ENCODE peak calls at places on chromosomes 16 and 17, in seven cellular contexts. H is H54, M is NCI-H1436, G is heart right ventricle, V is NCI-H2171, F is choroid plexus epithelial cell, Q is germinal center. P is an unnamed sample.
A peak's percentile ranks its signal among the peaks of the same experiment; 100 is the strongest.

GRCh38 chr16:51497541-51498211 is 346.6 kb upstream of the SALL1 start:
- DNase-seq in H (no peak), M (no peak), G (no peak), V (no peak), F (no peak), Q (no peak), P (no peak)

GRCh38 chr16:80573700-80574120 is 32.9 kb downstream of the DYNLRB2 start:
- DNase-seq in H (no peak), M (no peak), G (no peak), V (peak; percentile 25), F (no peak), Q (no peak), P (no peak)

GRCh38 chr17:20300399-20301037 is 166.8 kb downstream of the LGALS9B start:
- DNase-seq in H (peak; percentile 30), M (no peak), G (no peak), V (no peak), F (peak; percentile 55), Q (no peak), P (peak; percentile 69)

GRCh38 chr17:30241051-30241450 is 5.6 kb upstream of the SLC6A4 start:
- DNase-seq in H (no peak), M (no peak), G (no peak), V (no peak), F (no peak), Q (no peak), P (no peak)

GRCh38 chr17:2933606-2934005 is 129.8 kb downstream of the OR1D5 start:
- DNase-seq in H (no peak), M (no peak), G (no peak), V (no peak), F (no peak), Q (no peak), P (no peak)

GRCh38 chr17:69500911-69501429 is 86.5 kb downstream of the MAP2K6 start:
- DNase-seq in H (no peak), M (no peak), G (no peak), V (no peak), F (no peak), Q (no peak), P (no peak)

GRCh38 chr16:48323783-48324775 is 61.1 kb downstream of the SIAH1 start:
- DNase-seq in H (no peak), M (no peak), G (no peak), V (no peak), F (peak; percentile 28), Q (no peak), P (peak; percentile 14)

GRCh38 chr17:17467021-17467420 is 9.8 kb upstream of the MED9 start:
- DNase-seq in H (no peak), M (no peak), G (no peak), V (peak; percentile 43), F (no peak), Q (no peak), P (no peak)

GRCh38 chr17:31877911-31878702 is 19.1 kb upstream of the COPRS start:
- DNase-seq in H (peak; percentile 56), M (no peak), G (no peak), V (no peak), F (peak; percentile 96), Q (no peak), P (no peak)

GRCh38 chr16:66908116-66908515 is 10.6 kb downstream of the CDH16 start:
- DNase-seq in H (no peak), M (no peak), G (no peak), V (no peak), F (no peak), Q (no peak), P (no peak)

GRCh38 chr17:27526603-27527002 is 70.4 kb downstream of the KSR1 start:
- DNase-seq in H (no peak), M (no peak), G (peak; percentile 35), V (no peak), F (peak; percentile 71), Q (no peak), P (no peak)

GRCh38 chr17:12691173-12691572 is 25.5 kb downstream of the MYOCD start:
- DNase-seq in H (no peak), M (no peak), G (no peak), V (no peak), F (peak; percentile 8), Q (no peak), P (no peak)

GRCh38 chr17:81453049-81453448 is 57.8 kb downstream of the BAHCC1 start:
- DNase-seq in H (no peak), M (peak; percentile 90), G (no peak), V (no peak), F (no peak), Q (no peak), P (no peak)

GRCh38 chr16:20401475-20402016 is 3.0 kb downstream of the PDILT start:
- DNase-seq in H (no peak), M (no peak), G (no peak), V (no peak), F (no peak), Q (no peak), P (no peak)

GRCh38 chr17:5695480-5695879 is 111.2 kb upstream of the NLRP1 start:
- DNase-seq in H (no peak), M (peak; percentile 32), G (no peak), V (no peak), F (no peak), Q (no peak), P (no peak)

GRCh38 chr16:11198817-11199216 is 57.2 kb downstream of the SOCS1 start:
- DNase-seq in H (peak; percentile 56), M (no peak), G (no peak), V (peak; percentile 72), F (no peak), Q (no peak), P (no peak)

GRCh38 chr16:28497861-28498599 is 3.6 kb downstream of the APOBR start:
- DNase-seq in H (no peak), M (no peak), G (no peak), V (no peak), F (no peak), Q (no peak), P (no peak)

GRCh38 chr16:64791756-64792155 is 330.1 kb downstream of the CDH11 start:
- DNase-seq in H (no peak), M (no peak), G (no peak), V (no peak), F (peak; percentile 35), Q (no peak), P (no peak)

GRCh38 chr17:7842950-7843535 is 9.0 kb downstream of the KDM6B start:
- DNase-seq in H (no peak), M (no peak), G (peak; percentile 87), V (peak; percentile 14), F (peak; percentile 79), Q (no peak), P (no peak)

GRCh38 chr17:29568331-29569244 is at the start of gene TP53I13:
- DNase-seq in H (peak; percentile 66), M (peak; percentile 90), G (peak; percentile 87), V (peak; percentile 91), F (peak; percentile 74), Q (peak; percentile 91), P (peak; percentile 87)